ENCODE peak calls at places on chromosomes 4 and X, in nine cellular contexts. One of them, this sample, is unnamed.

GRCh38 chr4:25823632-25824031 is 39.2 kb downstream of the SEL1L3 start:
- DNase-seq in brain microvascular endothelial cell: no peak
- DNase-seq in adrenal gland: no peak
- DNase-seq in naive thymus-derived CD4-positive, alpha-beta T cell: no peak
- DNase-seq in body of pancreas: no peak
- DNase-seq in pancreas: no peak
- DNase-seq in effector memory CD4-positive, alpha-beta T cell: no peak
- DNase-seq in sigmoid colon: no peak
- DNase-seq in stomach: no peak
- DNase-seq in this sample: no peak

GRCh38 chr4:183960021-183960420 is 54.9 kb downstream of the STOX2 start:
- DNase-seq in body of pancreas: peak; percentile 93
- DNase-seq in adrenal gland: peak; percentile 59
- DNase-seq in naive thymus-derived CD4-positive, alpha-beta T cell: no peak
- DNase-seq in effector memory CD4-positive, alpha-beta T cell: no peak
- DNase-seq in pancreas: peak; percentile 56
- DNase-seq in stomach: peak; percentile 65
- DNase-seq in brain microvascular endothelial cell: peak; percentile 56
- DNase-seq in sigmoid colon: peak; percentile 68
- DNase-seq in this sample: peak; percentile 91

GRCh38 chr4:875818-876423 is 50.0 kb upstream of the CPLX1 start:
- DNase-seq in adrenal gland: no peak
- DNase-seq in body of pancreas: no peak
- DNase-seq in pancreas: peak; percentile 58
- DNase-seq in effector memory CD4-positive, alpha-beta T cell: no peak
- DNase-seq in brain microvascular endothelial cell: no peak
- DNase-seq in stomach: no peak
- DNase-seq in sigmoid colon: no peak
- DNase-seq in naive thymus-derived CD4-positive, alpha-beta T cell: no peak
- DNase-seq in this sample: no peak

GRCh38 chrX:110852180-110852579 is 56.6 kb upstream of the CHRDL1 start:
- DNase-seq in brain microvascular endothelial cell: no peak
- DNase-seq in effector memory CD4-positive, alpha-beta T cell: no peak
- DNase-seq in sigmoid colon: no peak
- DNase-seq in pancreas: no peak
- DNase-seq in stomach: no peak
- DNase-seq in body of pancreas: no peak
- DNase-seq in naive thymus-derived CD4-positive, alpha-beta T cell: no peak
- DNase-seq in adrenal gland: no peak
- DNase-seq in this sample: no peak

GRCh38 chrX:8018916-8019315 is 91.7 kb upstream of the PNPLA4 start:
- DNase-seq in adrenal gland: no peak
- DNase-seq in body of pancreas: no peak
- DNase-seq in stomach: no peak
- DNase-seq in pancreas: no peak
- DNase-seq in brain microvascular endothelial cell: no peak
- DNase-seq in naive thymus-derived CD4-positive, alpha-beta T cell: no peak
- DNase-seq in effector memory CD4-positive, alpha-beta T cell: no peak
- DNase-seq in sigmoid colon: no peak
- DNase-seq in this sample: no peak

GRCh38 chrX:17007134-17007768 is 60.8 kb downstream of the REPS2 start:
- DNase-seq in stomach: no peak
- DNase-seq in body of pancreas: peak; percentile 28
- DNase-seq in sigmoid colon: no peak
- DNase-seq in brain microvascular endothelial cell: no peak
- DNase-seq in naive thymus-derived CD4-positive, alpha-beta T cell: no peak
- DNase-seq in adrenal gland: no peak
- DNase-seq in effector memory CD4-positive, alpha-beta T cell: no peak
- DNase-seq in pancreas: no peak
- DNase-seq in this sample: no peak

GRCh38 chr4:150209140-150209829 is 131.0 kb downstream of the DCLK2 start:
- DNase-seq in body of pancreas: peak; percentile 82
- DNase-seq in sigmoid colon: peak; percentile 80
- DNase-seq in adrenal gland: peak; percentile 56
- DNase-seq in brain microvascular endothelial cell: peak; percentile 66
- DNase-seq in pancreas: no peak
- DNase-seq in effector memory CD4-positive, alpha-beta T cell: no peak
- DNase-seq in stomach: peak; percentile 59
- DNase-seq in naive thymus-derived CD4-positive, alpha-beta T cell: no peak
- DNase-seq in this sample: peak; percentile 73

GRCh38 chr4:85968945-85969830 is 390.7 kb downstream of the MAPK10 start:
- DNase-seq in stomach: no peak
- DNase-seq in effector memory CD4-positive, alpha-beta T cell: no peak
- DNase-seq in pancreas: no peak
- DNase-seq in adrenal gland: no peak
- DNase-seq in naive thymus-derived CD4-positive, alpha-beta T cell: no peak
- DNase-seq in sigmoid colon: no peak
- DNase-seq in body of pancreas: no peak
- DNase-seq in brain microvascular endothelial cell: peak; percentile 43
- DNase-seq in this sample: no peak

GRCh38 chrX:23373129-23373804 is 38.6 kb downstream of the PTCHD1 start:
- DNase-seq in pancreas: no peak
- DNase-seq in sigmoid colon: no peak
- DNase-seq in body of pancreas: no peak
- DNase-seq in effector memory CD4-positive, alpha-beta T cell: no peak
- DNase-seq in stomach: no peak
- DNase-seq in brain microvascular endothelial cell: peak; percentile 62
- DNase-seq in adrenal gland: no peak
- DNase-seq in naive thymus-derived CD4-positive, alpha-beta T cell: no peak
- DNase-seq in this sample: no peak

GRCh38 chrX:150324919-150325318 is 38.2 kb upstream of the MAMLD1 start:
- DNase-seq in adrenal gland: no peak
- DNase-seq in body of pancreas: no peak
- DNase-seq in pancreas: no peak
- DNase-seq in effector memory CD4-positive, alpha-beta T cell: no peak
- DNase-seq in sigmoid colon: no peak
- DNase-seq in naive thymus-derived CD4-positive, alpha-beta T cell: no peak
- DNase-seq in brain microvascular endothelial cell: no peak
- DNase-seq in stomach: no peak
- DNase-seq in this sample: no peak

GRCh38 chr4:6231663-6232165 is 31.4 kb upstream of the JAKMIP1 start:
- DNase-seq in effector memory CD4-positive, alpha-beta T cell: no peak
- DNase-seq in pancreas: no peak
- DNase-seq in stomach: no peak
- DNase-seq in sigmoid colon: peak; percentile 21
- DNase-seq in body of pancreas: no peak
- DNase-seq in brain microvascular endothelial cell: no peak
- DNase-seq in naive thymus-derived CD4-positive, alpha-beta T cell: no peak
- DNase-seq in adrenal gland: no peak
- DNase-seq in this sample: no peak

DNA sequence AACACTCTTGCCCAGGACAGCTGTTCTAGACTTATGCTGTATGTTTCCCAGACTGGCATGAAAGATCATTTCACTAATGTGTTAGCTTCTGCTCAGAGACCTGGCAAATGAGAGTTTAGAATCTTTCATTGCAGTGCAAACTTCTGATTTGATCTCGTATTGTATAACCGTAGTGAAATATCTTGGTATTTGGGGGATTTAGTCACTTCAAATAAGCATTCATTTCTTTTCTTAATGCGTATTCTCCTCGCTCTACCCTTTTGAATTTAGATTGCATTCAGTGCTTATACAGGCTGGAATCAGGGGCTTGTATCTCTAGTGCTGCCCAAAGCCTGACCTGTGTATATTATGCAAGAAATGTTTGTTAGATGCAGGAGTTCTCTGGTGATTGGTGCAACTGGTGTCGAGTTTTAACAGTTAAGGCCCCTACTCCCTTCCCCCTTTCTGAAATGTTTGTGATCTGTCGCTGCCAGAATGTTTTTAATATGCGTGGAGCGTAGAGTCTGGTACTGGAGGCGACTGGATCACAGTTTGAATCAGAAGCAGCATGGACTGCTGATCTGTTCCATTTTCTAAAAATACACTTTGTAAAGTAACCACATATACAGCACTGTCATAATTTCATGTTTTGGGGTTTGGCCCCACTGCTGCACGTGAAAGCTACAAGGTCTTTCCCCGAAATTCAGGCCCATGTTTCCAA is 326.4 kb downstream of the ARHGAP10 start:
- DNase-seq in pancreas: no peak
- DNase-seq in body of pancreas: no peak
- DNase-seq in brain microvascular endothelial cell: no peak
- DNase-seq in adrenal gland: no peak
- DNase-seq in stomach: no peak
- DNase-seq in naive thymus-derived CD4-positive, alpha-beta T cell: no peak
- DNase-seq in effector memory CD4-positive, alpha-beta T cell: no peak
- DNase-seq in sigmoid colon: no peak
- DNase-seq in this sample: no peak
- H3K27ac ChIP-seq in pancreas: no peak overlapping the region
- H3K27ac ChIP-seq in body of pancreas: no peak overlapping the region
- H3K27ac ChIP-seq in brain microvascular endothelial cell: no peak overlapping the region
- H3K27ac ChIP-seq in adrenal gland: no peak overlapping the region
- H3K27ac ChIP-seq in stomach: no peak overlapping the region
- H3K27ac ChIP-seq in naive thymus-derived CD4-positive, alpha-beta T cell: no peak overlapping the region
- H3K27ac ChIP-seq in effector memory CD4-positive, alpha-beta T cell: no peak overlapping the region
- H3K27ac ChIP-seq in sigmoid colon: no peak overlapping the region
- H3K27ac ChIP-seq in this sample: no peak overlapping the region

GRCh38 chr4:169659736-169660670 is 39.6 kb downstream of the CLCN3 start:
- DNase-seq in stomach: peak; percentile 79
- DNase-seq in body of pancreas: peak; percentile 89
- DNase-seq in brain microvascular endothelial cell: peak; percentile 99
- DNase-seq in pancreas: peak; percentile 52
- DNase-seq in effector memory CD4-positive, alpha-beta T cell: peak; percentile 40
- DNase-seq in sigmoid colon: peak; percentile 90
- DNase-seq in naive thymus-derived CD4-positive, alpha-beta T cell: no peak
- DNase-seq in adrenal gland: peak; percentile 80
- DNase-seq in this sample: peak; percentile 93

GRCh38 chr4:169660929-169661328 is 40.6 kb downstream of the CLCN3 start:
- DNase-seq in body of pancreas: no peak
- DNase-seq in naive thymus-derived CD4-positive, alpha-beta T cell: no peak
- DNase-seq in stomach: no peak
- DNase-seq in sigmoid colon: no peak
- DNase-seq in brain microvascular endothelial cell: no peak
- DNase-seq in pancreas: no peak
- DNase-seq in adrenal gland: no peak
- DNase-seq in effector memory CD4-positive, alpha-beta T cell: no peak
- DNase-seq in this sample: no peak

GRCh38 chr4:169658970-169659735 is 38.8 kb downstream of the CLCN3 start:
- DNase-seq in body of pancreas: no peak
- DNase-seq in naive thymus-derived CD4-positive, alpha-beta T cell: no peak
- DNase-seq in brain microvascular endothelial cell: peak; percentile 1
- DNase-seq in stomach: no peak
- DNase-seq in pancreas: no peak
- DNase-seq in sigmoid colon: no peak
- DNase-seq in effector memory CD4-positive, alpha-beta T cell: no peak
- DNase-seq in adrenal gland: no peak
- DNase-seq in this sample: no peak

GRCh38 chr4:169657470-169658107 is 37.2 kb downstream of the CLCN3 start:
- DNase-seq in sigmoid colon: no peak
- DNase-seq in effector memory CD4-positive, alpha-beta T cell: no peak
- DNase-seq in naive thymus-derived CD4-positive, alpha-beta T cell: no peak
- DNase-seq in body of pancreas: no peak
- DNase-seq in pancreas: no peak
- DNase-seq in brain microvascular endothelial cell: no peak
- DNase-seq in adrenal gland: no peak
- DNase-seq in stomach: no peak
- DNase-seq in this sample: no peak

DNA sequence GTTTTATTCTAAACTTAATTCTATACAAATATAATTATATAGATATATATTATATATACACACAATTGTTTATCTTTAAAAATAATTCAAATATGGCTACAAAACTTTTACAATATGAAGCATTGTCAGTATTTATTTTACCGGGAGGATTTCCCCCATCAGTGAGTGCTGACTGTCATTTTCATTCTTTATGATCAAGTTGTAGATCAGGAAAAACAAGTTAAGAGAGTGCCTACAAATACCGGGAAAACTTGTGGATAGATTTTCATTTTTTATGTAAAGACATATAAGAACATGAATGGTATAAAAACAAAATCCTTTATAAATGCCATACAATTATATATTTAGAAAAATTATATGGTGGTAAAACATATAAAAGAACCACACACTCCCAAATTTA is 37.8 kb downstream of the CLCN3 start:
- DNase-seq in naive thymus-derived CD4-positive, alpha-beta T cell: no peak
- DNase-seq in effector memory CD4-positive, alpha-beta T cell: no peak
- DNase-seq in body of pancreas: no peak
- DNase-seq in stomach: no peak
- DNase-seq in adrenal gland: no peak
- DNase-seq in brain microvascular endothelial cell: no peak
- DNase-seq in sigmoid colon: no peak
- DNase-seq in pancreas: no peak
- DNase-seq in this sample: no peak
- H3K27ac ChIP-seq in naive thymus-derived CD4-positive, alpha-beta T cell: no peak overlapping the region
- H3K27ac ChIP-seq in effector memory CD4-positive, alpha-beta T cell: no peak overlapping the region
- H3K27ac ChIP-seq in body of pancreas: peak overlapping the region; percentile 97
- H3K27ac ChIP-seq in stomach: peak overlapping the region; percentile 88
- H3K27ac ChIP-seq in adrenal gland: no peak overlapping the region
- H3K27ac ChIP-seq in brain microvascular endothelial cell: no peak overlapping the region
- H3K27ac ChIP-seq in sigmoid colon: peak overlapping the region; percentile 89
- H3K27ac ChIP-seq in pancreas: no peak overlapping the region
- H3K27ac ChIP-seq in this sample: no peak overlapping the region

DNA sequence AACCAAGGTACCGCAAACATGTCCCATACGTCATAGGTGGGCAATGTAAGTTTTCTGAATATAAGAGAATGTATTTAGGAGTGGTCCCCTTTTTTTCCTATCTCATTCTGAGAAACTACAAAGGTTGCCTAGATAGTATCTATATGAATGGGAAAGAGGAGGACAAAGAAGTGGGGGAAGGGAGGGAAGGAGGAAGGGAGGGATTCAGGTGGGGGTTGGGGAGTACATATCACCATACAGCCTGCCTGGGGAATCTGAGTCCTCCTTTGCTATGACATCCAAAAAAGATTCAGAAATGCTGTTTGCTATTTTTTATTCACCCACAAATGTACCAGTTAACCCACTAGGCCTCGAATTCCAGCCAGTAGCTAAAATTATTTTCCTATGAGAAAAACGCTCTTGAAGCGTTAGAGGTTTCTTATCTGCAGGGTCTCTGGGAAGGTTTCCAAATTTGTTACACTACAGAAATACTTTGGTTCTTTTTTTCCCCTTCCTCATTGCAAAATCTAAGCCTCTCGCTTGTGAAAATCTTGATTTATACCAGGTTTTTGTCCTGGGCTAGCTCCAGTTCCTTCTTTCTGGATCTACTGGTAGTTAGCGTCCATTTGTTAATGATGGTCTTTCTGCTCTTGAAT is 212.9 kb downstream of the NSUN7 start:
- DNase-seq in effector memory CD4-positive, alpha-beta T cell: no peak
- DNase-seq in naive thymus-derived CD4-positive, alpha-beta T cell: no peak
- DNase-seq in brain microvascular endothelial cell: peak; percentile 36
- DNase-seq in stomach: no peak
- DNase-seq in body of pancreas: no peak
- DNase-seq in pancreas: no peak
- DNase-seq in adrenal gland: no peak
- DNase-seq in sigmoid colon: no peak
- DNase-seq in this sample: no peak
- H3K27ac ChIP-seq in effector memory CD4-positive, alpha-beta T cell: no peak overlapping the region
- H3K27ac ChIP-seq in naive thymus-derived CD4-positive, alpha-beta T cell: no peak overlapping the region
- H3K27ac ChIP-seq in brain microvascular endothelial cell: peak overlapping the region; percentile 57
- H3K27ac ChIP-seq in stomach: no peak overlapping the region
- H3K27ac ChIP-seq in body of pancreas: no peak overlapping the region
- H3K27ac ChIP-seq in pancreas: no peak overlapping the region
- H3K27ac ChIP-seq in adrenal gland: no peak overlapping the region
- H3K27ac ChIP-seq in sigmoid colon: no peak overlapping the region
- H3K27ac ChIP-seq in this sample: no peak overlapping the region

DNA sequence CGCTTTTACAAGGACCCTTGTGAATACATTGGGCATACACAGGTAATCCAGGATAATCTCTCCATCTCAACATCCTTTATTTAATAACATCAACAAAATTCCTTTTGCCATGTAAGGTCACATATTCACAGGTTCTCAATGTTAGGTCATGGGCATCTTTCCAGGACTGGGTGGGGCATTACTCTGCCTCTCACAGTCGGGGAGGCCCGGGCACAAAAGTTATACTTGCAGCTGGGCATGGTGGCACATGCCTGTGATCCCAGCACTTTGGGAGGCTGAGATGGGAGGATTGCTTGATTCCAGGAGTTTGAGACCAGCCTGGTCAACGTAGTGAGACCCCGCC is 93.7 kb upstream of the AP1S2 start:
- DNase-seq in pancreas: no peak
- DNase-seq in adrenal gland: no peak
- DNase-seq in sigmoid colon: no peak
- DNase-seq in body of pancreas: no peak
- DNase-seq in effector memory CD4-positive, alpha-beta T cell: no peak
- DNase-seq in naive thymus-derived CD4-positive, alpha-beta T cell: no peak
- DNase-seq in stomach: no peak
- DNase-seq in brain microvascular endothelial cell: no peak
- DNase-seq in this sample: no peak
- H3K27ac ChIP-seq in pancreas: no peak overlapping the region
- H3K27ac ChIP-seq in adrenal gland: no peak overlapping the region
- H3K27ac ChIP-seq in sigmoid colon: no peak overlapping the region
- H3K27ac ChIP-seq in body of pancreas: no peak overlapping the region
- H3K27ac ChIP-seq in effector memory CD4-positive, alpha-beta T cell: no peak overlapping the region
- H3K27ac ChIP-seq in naive thymus-derived CD4-positive, alpha-beta T cell: no peak overlapping the region
- H3K27ac ChIP-seq in stomach: no peak overlapping the region
- H3K27ac ChIP-seq in brain microvascular endothelial cell: no peak overlapping the region
- H3K27ac ChIP-seq in this sample: no peak overlapping the region

This sample was measured in testis.